ENCODE peak calls at places on chromosome 7, in five cellular contexts. L is GM23248, R is neural progenitor cell, K is GM23338, J is MM.1S. M is an unnamed sample.

GRCh38 chr7:36670585-36671431 is 53.5 kb downstream of the AOAH start:
- DNase-seq in L (peak), R (peak), K (peak), J (peak), M (peak)

GRCh38 chr7:36346260-36346831 is 43.3 kb upstream of the ANLN start:
- DNase-seq in L (no peak), R (no peak), K (no peak), J (no peak), M (no peak)

GRCh38 chr7:85285502-85285901 is 98.6 kb upstream of the SEMA3D start:
- DNase-seq in L (no peak), R (no peak), K (no peak), J (no peak), M (no peak)

GRCh38 chr7:134364619-134365037 is 47.9 kb upstream of the SLC35B4 start:
- DNase-seq in L (peak), R (no peak), K (no peak), J (no peak), M (peak)

GRCh38 chr7:22566592-22566991 is 66.6 kb upstream of the STEAP1B start:
- DNase-seq in L (no peak), R (no peak), K (no peak), J (no peak), M (no peak)

GRCh38 chr7:149286811-149287400 is 24.9 kb downstream of the ZNF783 start:
- DNase-seq in L (peak), R (no peak), K (no peak), J (no peak), M (no peak)

GRCh38 chr7:31121641-31122040 is 69.5 kb downstream of the ADCYAP1R1 start:
- DNase-seq in L (no peak), R (no peak), K (no peak), J (no peak), M (no peak)

GRCh38 chr7:141686670-141687069 is 15.3 kb downstream of the DENND11 start:
- DNase-seq in L (no peak), R (no peak), K (no peak), J (no peak), M (no peak)

GRCh38 chr7:143484059-143484458 is 6.4 kb downstream of the TAS2R41 start:
- DNase-seq in L (no peak), R (no peak), K (no peak), J (no peak), M (no peak)

GRCh38 chr7:3922175-3922635 is 621.2 kb downstream of the SDK1 start:
- DNase-seq in L (peak), R (peak), K (peak), J (peak), M (peak)

GRCh38 chr7:157601530-157601929 is 264.7 kb downstream of the DNAJB6 start:
- DNase-seq in L (no peak), R (no peak), K (no peak), J (no peak), M (no peak)

GRCh38 chr7:18770154-18770807 is 274.7 kb downstream of the HDAC9 start:
- DNase-seq in L (peak), R (no peak), K (no peak), J (no peak), M (no peak)

GRCh38 chr7:96061844-96062243 is 260.1 kb downstream of the SLC25A13 start:
- DNase-seq in L (peak), R (no peak), K (no peak), J (no peak), M (no peak)
- TF ChIP-seq EZH2phosphoT487 in L (no peak), R (no peak), K (no peak), J (no peak), M (no peak)

GRCh38 chr7:91953618-91954017 is 13.0 kb downstream of the AKAP9 start:
- DNase-seq in L (peak), R (peak), K (peak), J (peak), M (no peak)
- TF ChIP-seq EZH2phosphoT487 in L (no peak), R (no peak), K (no peak), J (no peak), M (no peak)

DNA sequence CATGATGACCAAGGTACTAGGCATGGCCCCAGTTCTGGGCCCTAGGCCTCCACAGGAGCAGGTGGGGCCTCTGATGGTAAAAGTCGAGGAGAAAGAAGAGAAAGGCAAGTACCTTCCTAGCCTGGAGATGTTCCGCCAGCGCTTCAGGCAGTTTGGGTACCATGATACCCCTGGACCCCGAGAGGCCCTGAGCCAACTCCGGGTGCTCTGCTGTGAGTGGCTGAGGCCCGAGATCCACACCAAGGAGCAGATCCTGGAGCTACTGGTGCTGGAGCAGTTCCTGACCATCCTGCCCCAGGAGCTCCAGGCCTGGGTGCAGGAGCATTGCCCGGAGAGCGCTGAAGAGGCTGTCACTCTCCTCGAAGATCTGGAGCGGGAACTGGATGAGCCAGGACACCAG is 7.4 kb downstream of the ZSCAN21 start:
- DNase-seq in L (no peak), R (no peak), K (no peak), J (no peak), M (no peak)
- TF ChIP-seq EZH2phosphoT487 in L (no peak), R (no peak), K (no peak), J (no peak), M (no peak)

GRCh38 chr7:150918378-150918777 is 59.7 kb downstream of the KCNH2 start:
- DNase-seq in L (no peak), R (no peak), K (no peak), J (no peak), M (no peak)
- TF ChIP-seq EZH2phosphoT487 in L (no peak), R (no peak), K (no peak), J (no peak), M (no peak)

GRCh38 chr7:42154168-42154567 is 82.8 kb downstream of the GLI3 start:
- DNase-seq in L (no peak), R (no peak), K (no peak), J (no peak), M (no peak)
- TF ChIP-seq EZH2phosphoT487 in L (no peak), R (no peak), K (no peak), J (no peak), M (no peak)

DNA sequence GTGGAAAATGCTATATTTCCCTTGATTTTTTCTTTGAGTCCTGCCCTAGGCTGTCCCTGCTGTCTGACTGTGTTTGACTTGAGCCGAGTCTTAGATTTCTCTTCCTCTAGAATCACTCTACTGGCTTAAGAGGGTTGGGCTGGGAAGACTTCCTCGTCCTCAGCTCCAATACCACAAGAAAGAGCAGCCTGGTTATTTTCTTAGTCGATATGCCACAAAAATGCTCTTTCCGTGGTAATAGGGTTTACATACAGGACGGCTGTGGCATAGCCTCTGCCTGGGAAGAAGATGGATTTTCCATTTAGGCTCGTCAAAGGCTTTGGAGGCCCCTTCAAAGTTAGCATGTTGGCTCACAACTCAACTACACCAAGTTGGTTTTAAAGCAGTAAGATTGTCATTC is 212.0 kb upstream of the IGFBP3 start:
- DNase-seq in L (no peak), R (no peak), K (no peak), J (no peak), M (no peak)
- TF ChIP-seq EZH2phosphoT487 in L (no peak), R (no peak), K (no peak), J (no peak), M (no peak)

GRCh38 chr7:158957921-158958471 is 101.6 kb downstream of the DYNC2I1 start:
- DNase-seq in L (no peak), R (no peak), K (peak), J (no peak), M (no peak)
- TF ChIP-seq EZH2phosphoT487 in L (no peak), R (no peak), K (no peak), J (no peak), M (no peak)